ENCODE peak calls at places on chromosomes 2 and 18, in four cellular contexts. N is gastrocnemius medialis, R is HFFc6, F is mucosa of descending colon. L is an unnamed sample.
A peak's percentile ranks its signal among the peaks of the same experiment; 100 is the strongest.

GRCh38 chr2:78201064-78201575 is 678.9 kb upstream of the LRRTM4 start:
- DNase-seq in N (no peak), F (no peak), R (no peak), L (no peak)

GRCh38 chr2:38074047-38074774 is 1.7 kb downstream of the CYP1B1 start:
- DNase-seq in R (no peak), F (no peak), N (no peak), L (no peak)

GRCh38 chr18:67104700-67105284 is 411.7 kb downstream of the DSEL start:
- DNase-seq in F (peak; percentile 81), R (peak; percentile 34), N (peak; percentile 6), L (no peak)

GRCh38 chr2:31255911-31256571 is 22.1 kb downstream of the EHD3 start:
- DNase-seq in N (no peak), F (no peak), R (no peak), L (no peak)

GRCh38 chr2:159272166-159272565 is 14.3 kb downstream of the WDSUB1 start:
- DNase-seq in R (no peak), F (no peak), N (no peak), L (no peak)

GRCh38 chr2:188303363-188304031 is 11.8 kb downstream of the GULP1 start:
- DNase-seq in N (no peak), F (no peak), R (peak; percentile 82), L (no peak)

GRCh38 chr18:45777393-45777792 is 48.1 kb upstream of the SIGLEC15 start:
- DNase-seq in R (peak; percentile 86), F (no peak), N (no peak), L (no peak)

GRCh38 chr2:239033801-239034560 is 186.1 kb downstream of the TWIST2 start:
- DNase-seq in R (no peak), N (no peak), F (no peak), L (no peak)

GRCh38 chr2:202560200-202560599 is 74.6 kb upstream of the FAM117B start:
- DNase-seq in F (no peak), N (no peak), R (no peak), L (no peak)

GRCh38 chr2:61640406-61640805 is 102.2 kb upstream of the XPO1 start:
- DNase-seq in F (no peak), N (no peak), R (no peak), L (no peak)

GRCh38 chr2:61647044-61647443 is 108.9 kb upstream of the XPO1 start:
- DNase-seq in F (no peak), R (no peak), N (no peak), L (no peak)

GRCh38 chr2:61645911-61646310 is 107.8 kb upstream of the XPO1 start:
- DNase-seq in F (no peak), N (no peak), R (peak; percentile 90), L (no peak)
- TF ChIP-seq CTCF in F (no peak), N (no peak), R (peak; percentile 9), L (no peak)

GRCh38 chr2:7379799-7380198 is 462.6 kb downstream of the RNF144A start:
- DNase-seq in R (no peak), N (no peak), F (no peak), L (no peak)
- TF ChIP-seq CTCF in R (no peak), N (no peak), F (no peak), L (no peak)

DNA sequence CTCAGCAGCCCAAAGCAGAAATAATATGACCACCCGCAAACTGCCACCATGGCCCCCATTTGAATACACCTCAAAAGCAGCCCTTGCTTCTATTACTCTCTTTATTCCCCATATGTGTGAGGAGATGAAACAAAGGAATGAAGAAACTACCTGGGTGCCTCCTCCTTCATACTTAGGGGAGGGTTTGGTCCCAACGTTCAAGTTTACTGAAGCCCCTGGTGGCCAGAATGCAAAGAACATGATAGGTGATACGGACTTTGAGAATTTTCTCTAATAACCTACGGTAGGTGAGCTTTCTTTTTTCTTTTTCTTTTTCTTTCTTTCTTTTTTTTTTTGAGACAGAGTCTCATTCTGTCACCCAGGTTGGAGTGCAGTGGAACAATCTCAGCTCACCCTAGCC is 110.3 kb upstream of the FBXO11 start:
- DNase-seq in F (no peak), R (no peak), N (no peak), L (no peak)
- TF ChIP-seq CTCF in F (no peak), R (peak; percentile 56), N (no peak), L (no peak)

GRCh38 chr18:4888251-4888650 is 308.8 kb downstream of the AKAIN1 start:
- DNase-seq in N (no peak), R (no peak), F (no peak), L (no peak)
- TF ChIP-seq CTCF in N (no peak), R (no peak), F (no peak), L (no peak)

GRCh38 chr2:174180165-174180724 is 68.1 kb downstream of the OLA1 start:
- DNase-seq in R (peak; percentile 28), F (no peak), N (no peak), L (no peak)
- TF ChIP-seq CTCF in R (peak; percentile 23), F (no peak), N (no peak), L (no peak)

GRCh38 chr18:60417946-60418345 is 45.4 kb upstream of the MC4R start:
- DNase-seq in R (no peak), F (no peak), N (no peak), L (no peak)

GRCh38 chr18:60411715-60412114 is 39.1 kb upstream of the MC4R start:
- DNase-seq in N (no peak), F (no peak), R (no peak), L (no peak)

GRCh38 chr18:60413944-60414547 is 41.5 kb upstream of the MC4R start:
- DNase-seq in N (no peak), F (peak; percentile 34), R (peak; percentile 2), L (no peak)
- TF ChIP-seq CTCF in N (no peak), F (no peak), R (peak; percentile 76), L (no peak)

GRCh38 chr2:153770359-153770991 is 101.2 kb upstream of the GALNT13 start:
- DNase-seq in F (no peak), N (no peak), R (no peak), L (no peak)
- TF ChIP-seq CTCF in F (no peak), N (no peak), R (no peak), L (no peak)

L was measured in ascending aorta.